ENCODE peak calls at places on chromosomes 2 and 18, in eight cellular contexts. E is ACHN; A is HT1080; T is amniotic stem cell; J is endodermal cell; I is endothelial cell; M is activated naive CD8-positive, alpha-beta T cell treated with anti-CD3 and anti-CD28 coated beads, Interleukin-2, amount 50 U/mL, for 24 hours; H is COR-L47. S is an unnamed sample.

GRCh38 chr18:74522635-74523548 is 11.4 kb upstream of the CNDP1 start:
- DNase-seq in E (no peak), A (no peak), T (no peak), J (peak; percentile 44), I (no peak), M (no peak), H (no peak), S (no peak)

GRCh38 chr2:23600336-23600735 is 215.4 kb downstream of the KLHL29 start:
- DNase-seq in E (no peak), A (no peak), T (no peak), J (no peak), I (no peak), M (no peak), H (peak; percentile 69), S (no peak)

GRCh38 chr2:133777607-133778006 is 209.3 kb upstream of the NCKAP5 start:
- DNase-seq in E (no peak), A (peak; percentile 10), T (no peak), J (no peak), I (no peak), M (no peak), H (no peak), S (no peak)

GRCh38 chr18:46042571-46043123 is 29.4 kb downstream of the PSTPIP2 start:
- DNase-seq in E (no peak), A (peak; percentile 73), T (no peak), J (no peak), I (no peak), M (peak; percentile 32), H (no peak), S (peak; percentile 79)

GRCh38 chr18:22223263-22223960 is 54.0 kb downstream of the GATA6 start:
- DNase-seq in E (peak; percentile 95), A (peak; percentile 96), T (peak; percentile 70), J (peak; percentile 85), I (no peak), M (peak; percentile 19), H (no peak), S (no peak)

GRCh38 chr2:218582085-218582484 is 13.4 kb downstream of the CNOT9 start:
- DNase-seq in E (peak; percentile 66), A (peak; percentile 96), T (peak; percentile 49), J (no peak), I (no peak), M (no peak), H (no peak), S (no peak)

GRCh38 chr2:115036818-115037217 is 594.4 kb downstream of the DPP10 start:
- DNase-seq in E (no peak), A (no peak), T (no peak), J (no peak), I (no peak), M (no peak), H (no peak), S (no peak)

GRCh38 chr2:158546412-158547144 is 89.8 kb downstream of the PKP4 start:
- DNase-seq in E (no peak), A (no peak), T (no peak), J (no peak), I (no peak), M (no peak), H (no peak), S (no peak)

GRCh38 chr2:8357738-8358137 is 324.1 kb upstream of the ID2 start:
- DNase-seq in E (no peak), A (no peak), T (no peak), J (no peak), I (no peak), M (no peak), H (no peak), S (no peak)

GRCh38 chr2:9099341-9099751 is 95.9 kb upstream of the MBOAT2 start:
- DNase-seq in E (peak; percentile 39), A (peak; percentile 54), T (no peak), J (peak; percentile 36), I (no peak), M (no peak), H (no peak), S (peak; percentile 42)

GRCh38 chr2:117691980-117692379 is 122.5 kb upstream of the DDX18 start:
- DNase-seq in E (no peak), A (no peak), T (no peak), J (peak; percentile 47), I (no peak), M (no peak), H (no peak), S (no peak)

GRCh38 chr2:7819860-7820259 is 862.0 kb upstream of the ID2 start:
- DNase-seq in E (no peak), A (no peak), T (no peak), J (no peak), I (no peak), M (no peak), H (no peak), S (no peak)

GRCh38 chr2:157932480-157933205 is 56.5 kb upstream of the ACVR1 start:
- DNase-seq in E (no peak), A (no peak), T (no peak), J (peak; percentile 82), I (no peak), M (no peak), H (peak; percentile 47), S (no peak)

GRCh38 chr2:148756292-148756975 is 111.9 kb downstream of the EPC2 start:
- DNase-seq in E (no peak), A (peak; percentile 93), T (no peak), J (no peak), I (no peak), M (no peak), H (no peak), S (no peak)

GRCh38 chr2:120791961-120792295 is 56.3 kb downstream of the GLI2 start:
- DNase-seq in E (peak; percentile 4), A (peak; percentile 60), T (no peak), J (peak; percentile 74), I (no peak), M (no peak), H (no peak), S (no peak)

GRCh38 chr18:8730080-8730827 is 24.9 kb downstream of the MTCL1 start:
- DNase-seq in E (peak; percentile 80), A (peak; percentile 93), T (peak; percentile 31), J (no peak), I (no peak), M (no peak), H (peak; percentile 52), S (no peak)

GRCh38 chr2:176527141-176527901 is 258.1 kb downstream of the MTX2 start:
- DNase-seq in E (no peak), A (no peak), T (no peak), J (no peak), I (no peak), M (no peak), H (no peak), S (no peak)

GRCh38 chr18:316391-316790 is 48.5 kb upstream of the THOC1 start:
- DNase-seq in E (no peak), A (no peak), T (no peak), J (no peak), I (no peak), M (no peak), H (no peak), S (no peak)